ENCODE peak calls at places on chromosomes 11 and 22, in five cellular contexts. D, N, I, Q and V are unnamed samples.

GRCh38 chr11:88631497-88631896 is 294.0 kb upstream of the CTSC start:
- DNase-seq in D (no peak), I (no peak), N (no peak), Q (no peak), V (no peak)

GRCh38 chr11:37449146-37449545 is 851.1 kb upstream of the RAG2 start:
- DNase-seq in N (peak), Q (peak), D (peak), I (no peak), V (no peak)

GRCh38 chr22:39369186-39369585 is 19.4 kb downstream of the SYNGR1 start:
- DNase-seq in D (no peak), N (no peak), Q (no peak), I (no peak), V (no peak)

GRCh38 chr11:11039249-11039965 is 181.6 kb upstream of the ZBED5 start:
- DNase-seq in D (no peak), I (no peak), Q (no peak), N (no peak), V (no peak)

GRCh38 chr22:50262460-50262911 is 1.0 kb upstream of the MAPK12 start:
- DNase-seq in I (no peak), Q (no peak), D (no peak), N (no peak), V (no peak)

GRCh38 chr11:64723117-64723906 is at the start of gene NRXN2:
- DNase-seq in N (peak), Q (peak), I (peak), D (peak), V (peak)

GRCh38 chr22:27108425-27109114 is 451.2 kb downstream of the MIAT start:
- DNase-seq in N (no peak), I (no peak), D (no peak), Q (peak), V (no peak)

GRCh38 chr11:59680287-59681154 is 11.7 kb upstream of the PATL1 start:
- DNase-seq in I (peak), D (peak), N (peak), Q (peak), V (peak)

GRCh38 chr11:95108159-95108611 is 18.5 kb downstream of the ENDOD1 start:
- DNase-seq in D (no peak), Q (peak), I (no peak), N (no peak), V (peak)

GRCh38 chr11:304915-305833 is 2.4 kb upstream of the IFITM2 start:
- DNase-seq in D (peak), Q (peak), N (peak), I (no peak), V (peak)

GRCh38 chr11:2425506-2425905 is 18.8 kb downstream of the TRPM5 start:
- DNase-seq in Q (no peak), I (no peak), D (no peak), N (no peak), V (no peak)

GRCh38 chr22:37492428-37493344 is 6.5 kb upstream of the MFNG start:
- DNase-seq in N (peak), I (no peak), D (peak), Q (peak), V (peak)

GRCh38 chr11:111735262-111736116 is 30.7 kb downstream of the PPP2R1B start:
- DNase-seq in Q (peak), D (no peak), I (no peak), N (peak), V (no peak)

GRCh38 chr11:330694-331314 is 10.1 kb upstream of the IFITM3 start:
- DNase-seq in D (peak), I (no peak), Q (no peak), N (no peak), V (no peak)

GRCh38 chr11:74072721-74073120 is 63.8 kb upstream of the UCP3 start:
- DNase-seq in I (no peak), Q (no peak), D (no peak), N (no peak), V (no peak)

GRCh38 chr11:134293119-134294113 is 17.2 kb downstream of the GLB1L3 start:
- DNase-seq in D (no peak), Q (no peak), I (no peak), N (no peak), V (no peak)

GRCh38 chr11:17700991-17701390 is 18.4 kb upstream of the MYOD1 start:
- DNase-seq in D (no peak), Q (no peak), I (no peak), N (no peak), V (no peak)

GRCh38 chr22:42163515-42163914 is 32.9 kb upstream of the CYP2D6 start:
- DNase-seq in D (no peak), Q (no peak), N (no peak), I (no peak), V (no peak)

GRCh38 chr11:103619480-103619879 is 417.0 kb upstream of the DDI1 start:
- DNase-seq in I (no peak), D (no peak), N (peak), Q (no peak), V (no peak)

GRCh38 chr11:116829525-116830183 is at the start of gene APOC3:
- DNase-seq in Q (peak), N (no peak), D (no peak), I (no peak), V (no peak)

GRCh38 chr11:69044111-69045013 is 4.4 kb upstream of the TPCN2 start:
- DNase-seq in D (peak), I (peak), Q (peak), N (peak), V (peak)

GRCh38 chr11:68214173-68215086 is 1.3 kb upstream of the KMT5B start:
- DNase-seq in Q (no peak), N (no peak), I (peak), D (no peak), V (peak)

GRCh38 chr11:1771700-1772099 is 8.0 kb upstream of the CTSD start:
- DNase-seq in I (no peak), Q (peak), N (no peak), D (no peak), V (no peak)

GRCh38 chr11:110452720-110453119 is 23.0 kb downstream of the FDX1 start:
- DNase-seq in N (no peak), Q (no peak), D (no peak), I (no peak), V (no peak)

GRCh38 chr11:73651661-73652045 is 5.3 kb downstream of the PLEKHB1 start:
- DNase-seq in I (no peak), Q (no peak), D (no peak), N (no peak), V (no peak)

GRCh38 chr11:61639816-61640443 is 40.3 kb upstream of the DAGLA start:
- DNase-seq in N (peak), D (no peak), I (no peak), Q (peak), V (no peak)

GRCh38 chr11:33040127-33040861 is 922 bp downstream of the TCP11L1 start:
- DNase-seq in I (no peak), D (peak), Q (no peak), N (peak), V (no peak)

GRCh38 chr11:123690490-123690889 is 36.1 kb upstream of the SCN3B start:
- DNase-seq in D (no peak), I (no peak), Q (peak), N (peak), V (no peak)

GRCh38 chr11:126082251-126083109 is 19.8 kb upstream of the CDON start:
- DNase-seq in N (no peak), I (no peak), D (no peak), Q (no peak), V (no peak)

GRCh38 chr11:95688501-95689222 is 100.9 kb downstream of the FAM76B start:
- DNase-seq in D (peak), N (no peak), Q (no peak), I (no peak), V (no peak)

GRCh38 chr11:128018692-128019091 is 568.7 kb downstream of the ETS1 start:
- DNase-seq in I (no peak), D (no peak), N (no peak), Q (no peak), V (no peak)

DNA sequence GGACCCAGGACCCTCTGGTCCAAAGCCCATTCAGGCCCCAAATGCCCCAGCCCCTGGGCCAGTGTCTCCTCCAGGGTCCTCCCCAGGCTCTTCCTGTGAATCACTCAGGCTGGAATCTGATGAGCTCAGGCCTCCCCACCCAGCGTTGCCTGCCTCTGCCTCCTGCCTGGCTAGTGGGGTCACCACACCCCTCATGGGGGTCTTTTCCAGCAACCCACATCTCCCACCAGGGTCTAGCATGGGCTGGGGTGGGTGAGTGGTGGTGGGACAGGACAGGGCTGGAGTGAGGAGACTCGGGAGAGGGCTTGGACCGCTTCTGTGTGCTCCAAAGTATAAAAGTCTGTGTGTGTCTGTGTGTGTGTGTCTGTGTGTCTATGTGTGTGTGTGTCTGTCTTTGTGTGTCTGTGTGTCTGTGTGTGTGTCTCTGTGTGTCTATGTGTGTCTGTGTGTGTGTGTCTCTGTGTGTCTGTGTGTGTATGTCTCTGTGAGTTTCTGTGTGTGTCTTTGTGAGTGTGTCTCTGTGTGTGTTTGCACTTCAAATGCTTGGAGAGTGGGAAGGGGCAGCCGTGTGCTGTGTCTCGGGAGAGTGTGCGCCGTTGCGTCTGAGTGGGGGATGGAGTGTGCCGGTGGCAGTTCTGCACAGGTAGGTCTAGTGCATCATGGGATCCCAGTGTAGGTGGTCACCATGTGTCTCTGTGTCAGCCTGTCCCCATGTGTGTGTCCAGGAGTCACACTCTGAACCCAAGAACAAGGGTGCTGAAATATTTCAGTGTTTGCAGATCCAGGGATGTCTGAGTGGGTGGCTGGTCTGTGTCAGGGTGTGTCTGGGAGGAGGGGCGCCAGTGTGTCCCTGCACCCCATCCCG is 8.8 kb downstream of the RIN1 start:
- DNase-seq in D (no peak), N (peak), Q (peak), I (no peak), V (no peak)
- TF ChIP-seq CTCF in D (no peak), N (peak), Q (peak), I (no peak), V (no peak)

DNA sequence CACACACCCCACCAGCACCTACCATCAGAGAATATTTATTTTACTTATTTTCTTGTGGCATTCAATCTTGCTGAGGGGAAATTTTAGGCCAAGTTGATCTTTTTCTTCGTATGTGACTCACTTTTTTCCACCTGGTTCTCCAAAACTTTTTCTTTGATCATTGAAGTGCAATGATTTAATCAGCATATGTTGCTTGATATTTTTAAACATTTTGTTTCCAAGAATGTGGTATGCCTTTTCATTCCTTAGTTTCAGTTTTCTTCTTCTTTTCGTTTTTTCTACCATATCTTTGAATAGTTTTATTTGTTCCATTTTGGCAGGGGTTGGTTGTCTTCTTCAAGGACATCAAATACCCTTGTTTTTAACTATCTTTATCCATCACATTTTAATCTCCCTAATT is 28.6 kb downstream of the FANCF start:
- DNase-seq in N (no peak), I (no peak), D (no peak), Q (no peak), V (no peak)
- TF ChIP-seq CTCF in N (no peak), I (no peak), D (no peak), Q (no peak), V (no peak)

GRCh38 chr11:47269002-47269828 is 718 bp upstream of the MADD start:
- DNase-seq in D (peak), N (peak), Q (peak), I (peak), V (peak)
- TF ChIP-seq CTCF in D (no peak), N (peak), Q (peak), I (peak), V (no peak)

GRCh38 chr11:76424891-76425290 is 19.9 kb upstream of the EMSY start:
- DNase-seq in D (peak), N (no peak), Q (no peak), I (no peak), V (no peak)

GRCh38 chr11:76415073-76415472 is 29.7 kb upstream of the EMSY start:
- DNase-seq in D (no peak), I (no peak), Q (no peak), N (no peak), V (no peak)

GRCh38 chr11:76424379-76424778 is 20.4 kb upstream of the EMSY start:
- DNase-seq in I (no peak), D (peak), N (no peak), Q (no peak), V (no peak)

GRCh38 chr11:76419896-76420295 is 24.9 kb upstream of the EMSY start:
- DNase-seq in D (peak), I (no peak), Q (peak), N (no peak), V (peak)
- TF ChIP-seq CTCF in D (peak), I (peak), Q (peak), N (peak), V (peak)

GRCh38 chr22:46263208-46263575 is at the start of gene PKDREJ:
- DNase-seq in N (no peak), Q (no peak), D (no peak), I (no peak), V (no peak)
- TF ChIP-seq CTCF in N (no peak), Q (no peak), D (no peak), I (no peak), V (no peak)

GRCh38 chr22:24953294-24954113 is 988 bp downstream of the KIAA1671 start:
- DNase-seq in N (no peak), Q (no peak), I (no peak), D (no peak), V (no peak)

GRCh38 chr22:24952837-24953293 is 349 bp downstream of the KIAA1671 start:
- DNase-seq in Q (peak), N (peak), D (no peak), I (peak), V (peak)

GRCh38 chr22:24950272-24950902 is 2.1 kb upstream of the KIAA1671 start:
- DNase-seq in N (no peak), I (no peak), D (peak), Q (peak), V (no peak)

GRCh38 chr22:24954114-24954463 is 1.6 kb downstream of the KIAA1671 start:
- DNase-seq in D (no peak), I (no peak), N (no peak), Q (no peak), V (no peak)

DNA sequence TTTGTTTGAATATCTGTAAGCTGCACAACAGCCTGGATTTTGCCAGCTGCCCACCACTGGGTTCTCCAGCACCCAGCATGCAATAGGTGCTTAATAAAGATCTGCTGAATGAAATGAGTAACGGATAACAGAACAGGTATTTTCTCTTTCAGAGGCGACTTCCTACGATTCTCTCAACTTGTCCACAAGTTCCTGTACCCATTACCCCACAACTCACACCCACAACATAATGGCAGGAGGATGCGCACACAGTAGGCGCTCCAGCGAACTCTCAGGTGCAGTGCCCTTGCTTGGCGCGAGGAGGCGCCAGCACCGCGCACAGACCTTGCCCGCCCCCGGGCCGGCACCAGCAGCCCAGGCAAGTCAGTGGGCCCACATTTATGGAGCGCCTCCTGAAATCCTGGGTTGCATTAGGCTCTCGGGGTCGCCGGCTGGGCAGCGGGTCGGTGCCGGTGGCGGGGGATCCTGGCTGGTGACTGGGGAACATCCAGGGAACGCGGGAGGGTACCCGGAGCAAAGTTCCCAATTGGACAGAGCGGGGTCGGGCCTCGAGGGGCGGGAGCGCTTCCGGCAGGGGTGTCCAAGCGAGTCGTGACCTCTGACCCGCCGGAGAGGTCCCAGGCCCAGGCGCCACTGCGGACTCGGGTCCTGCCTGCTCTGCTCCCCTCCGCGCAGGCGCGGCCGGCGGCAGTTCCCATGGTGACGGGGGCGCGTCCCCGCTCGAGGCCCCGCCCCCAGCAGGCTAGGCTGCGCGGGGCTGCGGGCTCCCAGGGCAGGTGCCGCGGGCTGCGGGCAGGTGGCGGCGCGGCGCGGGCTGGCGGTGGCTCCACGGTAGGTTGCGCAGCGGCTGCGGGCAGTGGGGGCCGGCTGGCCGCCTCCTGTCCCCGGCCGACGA is at the start of gene KIAA1671:
- DNase-seq in D (peak), Q (peak), I (peak), N (peak), V (peak)
- TF ChIP-seq CTCF in D (peak), Q (peak), I (peak), N (peak), V (peak)